ENCODE peak calls at places on chromosome 2, in seven cellular contexts. G is cardiac muscle cell, Z is right cardiac atrium, Q is right lobe of liver, N is right atrium auricular region, J is fibroblast of lung, I is GM23248. E is an unnamed sample. For H3K4me1, the result is how much of the 10 kb centered on the place peaks cover.

GRCh38 chr2:108940156-108940555 is 48.9 kb downstream of the EDAR start:
- DNase-seq in G (no peak), Z (no peak), Q (no peak), N (no peak), J (no peak), I (no peak), E (no peak)

GRCh38 chr2:73117441-73117840 is 4.7 kb upstream of the RAB11FIP5 start:
- DNase-seq in G (no peak), Z (no peak), Q (no peak), N (peak), J (peak), I (peak), E (no peak)

GRCh38 chr2:241617431-241618154 is 19.4 kb downstream of the THAP4 start:
- DNase-seq in G (peak), Z (peak), Q (no peak), N (no peak), J (no peak), I (no peak), E (peak)

GRCh38 chr2:46564350-46564749 is 85.0 kb downstream of the TMEM247 start:
- DNase-seq in G (no peak), Z (no peak), Q (no peak), N (no peak), J (no peak), I (no peak), E (no peak)

GRCh38 chr2:182980115-182980514 is 58.1 kb downstream of the NCKAP1 start:
- DNase-seq in G (peak), Z (no peak), Q (no peak), N (no peak), J (peak), I (peak), E (no peak)

GRCh38 chr2:2127474-2127873 is 203.6 kb downstream of the MYT1L start:
- DNase-seq in G (no peak), Z (no peak), Q (no peak), N (no peak), J (no peak), I (no peak), E (no peak)

GRCh38 chr2:240872317-240873097 is 3.9 kb downstream of the AGXT start:
- DNase-seq in G (no peak), Z (no peak), Q (peak), N (no peak), J (no peak), I (no peak), E (peak)

GRCh38 chr2:177124371-177124770 is 88.2 kb upstream of the HNRNPA3 start:
- DNase-seq in G (no peak), Z (no peak), Q (no peak), N (no peak), J (no peak), I (no peak), E (no peak)

GRCh38 chr2:179745615-179746263 is 115.7 kb downstream of the ZNF385B start:
- DNase-seq in G (no peak), Z (no peak), Q (no peak), N (no peak), J (peak), I (peak), E (no peak)

GRCh38 chr2:169109502-169110409 is 40.4 kb downstream of the DHRS9 start:
- DNase-seq in G (peak), Z (peak), Q (peak), N (peak), J (peak), I (peak), E (peak)

GRCh38 chr2:73239776-73240175 is 5.7 kb downstream of the CCT7 start:
- DNase-seq in G (peak), Z (no peak), Q (no peak), N (no peak), J (peak), I (peak), E (no peak)

GRCh38 chr2:111119004-111119846 is 1.5 kb upstream of the BCL2L11 start:
- DNase-seq in G (no peak), Z (peak), Q (no peak), N (peak), J (peak), I (peak), E (peak)

GRCh38 chr2:148721520-148721931 is 77.0 kb downstream of the EPC2 start:
- DNase-seq in G (peak), Z (no peak), Q (no peak), N (no peak), J (peak), I (peak), E (no peak)

GRCh38 chr2:47653909-47654789 is 128.8 kb upstream of the MSH6 start:
- DNase-seq in G (peak), Z (no peak), Q (no peak), N (no peak), J (peak), I (no peak), E (no peak)

GRCh38 chr2:215421859-215422461 is 13.9 kb downstream of the FN1 start:
- DNase-seq in G (peak), Z (no peak), Q (no peak), N (no peak), J (peak), I (peak), E (no peak)

GRCh38 chr2:185645529-185645928 is 93.1 kb upstream of the FSIP2 start:
- DNase-seq in G (no peak), Z (no peak), Q (no peak), N (no peak), J (no peak), I (no peak), E (no peak)

GRCh38 chr2:238134393-238134785 is 4.1 kb upstream of the KLHL30 start:
- DNase-seq in G (no peak), Z (no peak), Q (no peak), N (no peak), J (no peak), I (no peak), E (peak)

GRCh38 chr2:56191617-56192016 is 7.8 kb downstream of the CCDC85A start:
- DNase-seq in G (peak), Z (no peak), Q (peak), N (no peak), J (no peak), I (peak), E (no peak)

GRCh38 chr2:201908901-201909300 is 102.6 kb downstream of the CDK15 start:
- DNase-seq in G (no peak), Z (no peak), Q (no peak), N (no peak), J (no peak), I (peak), E (no peak)

GRCh38 chr2:27322301-27322765 is 564 bp downstream of the MPV17 start:
- DNase-seq in G (no peak), Z (peak), Q (no peak), N (no peak), J (no peak), I (peak), E (peak)

GRCh38 chr2:525611-526010 is 151.6 kb downstream of the TMEM18 start:
- DNase-seq in G (no peak), Z (no peak), Q (no peak), N (no peak), J (no peak), I (no peak), E (no peak)

GRCh38 chr2:8685697-8686358 is 4.0 kb downstream of the ID2 start:
- DNase-seq in G (peak), Z (peak), Q (peak), N (peak), J (peak), I (peak), E (peak)

GRCh38 chr2:167785606-167786005 is 461.8 kb downstream of the STK39 start:
- DNase-seq in G (no peak), Z (no peak), Q (no peak), N (no peak), J (no peak), I (no peak), E (no peak)

GRCh38 chr2:75602724-75603342 is 42.1 kb upstream of the EVA1A start:
- DNase-seq in G (peak), Z (no peak), Q (no peak), N (no peak), J (peak), I (peak), E (no peak)

GRCh38 chr2:112787294-112787693 is 3.0 kb upstream of the IL1A start:
- DNase-seq in G (peak), Z (no peak), Q (no peak), N (no peak), J (no peak), I (no peak), E (no peak)

GRCh38 chr2:156445311-156446218 is 9.4 kb downstream of the GPD2 start:
- DNase-seq in G (peak), Z (no peak), Q (no peak), N (no peak), J (peak), I (peak), E (no peak)

GRCh38 chr2:29480423-29480822 is 365.2 kb downstream of the CLIP4 start:
- DNase-seq in G (no peak), Z (peak), Q (no peak), N (no peak), J (no peak), I (no peak), E (no peak)

GRCh38 chr2:29479566-29479965 is 364.4 kb downstream of the CLIP4 start:
- DNase-seq in G (no peak), Z (no peak), Q (no peak), N (no peak), J (no peak), I (no peak), E (no peak)

GRCh38 chr2:29481313-29481712 is 366.1 kb downstream of the CLIP4 start:
- DNase-seq in G (no peak), Z (no peak), Q (no peak), N (no peak), J (no peak), I (no peak), E (no peak)

GRCh38 chr2:29477186-29477585 is 362.0 kb downstream of the CLIP4 start:
- DNase-seq in G (no peak), Z (no peak), Q (no peak), N (no peak), J (no peak), I (no peak), E (no peak)

DNA sequence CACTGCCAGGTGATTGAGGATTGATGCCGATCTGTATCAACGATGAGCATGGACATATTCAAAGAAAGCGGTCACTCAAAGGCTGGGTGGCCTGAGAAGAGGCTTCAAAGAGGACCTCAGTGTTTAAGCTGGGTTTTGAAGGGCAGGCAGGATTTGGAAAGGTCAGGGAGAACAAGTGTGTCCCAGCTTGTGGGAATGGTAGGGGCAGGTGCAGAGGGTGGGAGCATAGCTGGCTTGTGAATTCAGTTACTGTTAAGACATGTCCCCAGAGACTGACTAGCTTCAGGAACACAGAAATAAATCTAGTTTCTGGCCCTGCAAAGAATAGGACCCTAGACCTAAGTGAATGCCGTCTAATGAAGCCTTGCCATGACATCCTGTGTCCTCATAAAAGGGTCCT is 363.4 kb downstream of the CLIP4 start:
- DNase-seq in G (no peak), Z (no peak), Q (no peak), N (no peak), J (no peak), I (no peak), E (no peak)
- H3K4me1 ChIP-seq in G (under half), Z (under half), Q (under half), N (under half), J (under half), I (under half), E (under half)

GRCh38 chr2:219177594-219178376 is at the start of gene RETREG2:
- DNase-seq in G (peak), Z (peak), Q (peak), N (peak), J (peak), I (peak), E (peak)
- H3K4me1 ChIP-seq in G (under half), Z (under half), Q (under half), N (under half), J (under half), I (under half), E (under half)

DNA sequence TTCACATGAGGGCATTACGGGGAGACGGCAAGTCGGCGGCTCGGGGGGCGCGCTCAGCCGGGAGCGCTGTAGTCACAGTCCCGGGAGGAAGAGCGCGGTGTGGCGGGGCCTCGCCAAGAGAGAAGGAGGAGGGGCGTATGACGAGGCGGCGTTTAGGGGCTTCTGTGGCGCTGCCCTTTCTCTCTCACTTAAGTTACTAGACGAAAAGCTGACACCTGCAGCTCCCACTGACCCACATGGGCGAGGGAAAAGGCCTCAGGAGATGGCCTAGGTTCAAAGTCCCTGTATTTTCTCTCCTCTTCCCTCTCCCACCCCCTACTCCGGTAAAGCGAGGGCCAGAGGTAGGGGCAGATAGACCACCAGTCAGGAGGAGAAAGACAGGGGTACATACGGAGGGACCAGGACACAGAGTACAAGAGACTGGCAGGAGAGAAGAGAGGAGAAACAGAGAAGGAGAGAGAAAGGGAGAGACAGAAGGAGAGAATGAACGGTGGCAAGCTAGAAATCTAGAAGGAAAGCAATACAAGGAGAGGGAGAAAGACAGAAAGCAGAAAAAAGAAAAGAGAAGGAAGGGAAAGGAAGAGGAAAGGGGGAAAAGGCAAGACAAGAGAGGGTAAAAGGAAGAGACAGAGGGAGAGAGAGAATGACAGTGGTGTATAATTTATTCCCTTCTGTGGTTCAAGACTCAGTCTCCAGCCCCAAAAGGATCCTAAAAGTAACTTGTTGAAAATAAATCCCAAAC is 3.8 kb downstream of the SIX2 start:
- DNase-seq in G (no peak), Z (no peak), Q (no peak), N (no peak), J (no peak), I (no peak), E (no peak)
- H3K4me1 ChIP-seq in G (under half), Z (under half), Q (under half), N (half or more), J (under half), I (under half), E (half or more)

GRCh38 chr2:230322561-230323384 is 4.2 kb upstream of the SP140L start:
- DNase-seq in G (no peak), Z (no peak), Q (no peak), N (no peak), J (no peak), I (no peak), E (peak)
- H3K4me1 ChIP-seq in G (under half), Z (under half), Q (under half), N (under half), J (under half), I (under half), E (under half)

GRCh38 chr2:119414894-119415293 is 16.8 kb upstream of the TMEM37 start:
- DNase-seq in G (no peak), Z (no peak), Q (no peak), N (no peak), J (no peak), I (no peak), E (no peak)
- H3K4me1 ChIP-seq in G (under half), Z (under half), Q (under half), N (under half), J (under half), I (under half), E (under half)

DNA sequence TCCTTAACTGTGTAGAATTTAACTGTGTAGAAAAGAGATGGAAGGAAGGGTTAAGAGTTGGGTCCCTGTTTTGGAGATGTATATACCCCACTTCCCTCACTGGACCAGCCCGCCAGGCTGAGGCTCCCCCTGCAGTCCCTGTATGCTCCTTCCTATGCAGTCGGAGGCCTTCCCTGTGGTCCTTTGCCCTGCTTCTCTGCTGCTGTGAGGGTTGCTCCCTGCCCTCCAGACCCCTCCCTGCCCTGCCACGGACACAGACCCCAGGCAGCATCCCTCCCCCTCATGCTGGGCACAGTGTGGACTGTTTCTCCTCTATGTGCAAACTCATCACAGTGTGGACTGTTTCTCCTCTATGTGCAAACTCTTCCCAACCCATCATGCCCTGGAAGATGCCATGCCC is 88.7 kb downstream of the TGOLN2 start:
- DNase-seq in G (no peak), Z (no peak), Q (no peak), N (no peak), J (no peak), I (no peak), E (peak)
- H3K4me1 ChIP-seq in G (under half), Z (under half), Q (under half), N (under half), J (under half), I (under half), E (under half)

DNA sequence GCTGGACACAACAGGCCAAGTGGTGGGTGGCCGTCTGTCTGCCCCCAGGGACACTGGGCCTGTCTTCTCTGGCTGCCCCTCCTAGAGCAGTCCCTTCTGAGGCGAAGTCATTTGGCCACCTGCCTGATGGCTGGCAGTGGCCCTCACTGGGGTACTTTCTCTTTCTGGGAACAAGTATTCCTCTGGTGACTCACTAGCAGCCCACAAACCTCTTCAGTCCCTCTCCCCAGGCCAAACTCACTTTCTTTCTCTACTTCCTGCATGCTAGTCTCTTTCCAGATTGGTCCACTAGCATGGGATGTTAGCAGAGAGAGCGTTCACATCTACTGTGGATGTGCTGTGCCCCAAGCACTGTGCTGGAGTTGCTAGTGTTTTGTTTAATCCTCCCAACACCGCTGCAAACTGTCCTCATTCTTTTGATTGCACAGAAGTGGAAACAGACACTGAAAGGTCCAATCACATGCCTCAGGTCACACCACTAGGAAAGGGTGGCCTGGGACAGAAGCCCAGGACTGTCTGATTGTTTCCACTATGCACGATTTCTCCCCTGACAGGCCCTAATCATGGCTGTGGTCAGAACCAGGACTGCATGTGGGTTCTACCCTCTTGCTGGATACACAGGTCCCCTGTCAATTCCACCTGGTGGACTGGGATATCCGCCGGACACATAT is 5.2 kb downstream of the DYSF start:
- DNase-seq in G (peak), Z (no peak), Q (peak), N (peak), J (peak), I (peak), E (no peak)
- H3K4me1 ChIP-seq in G (under half), Z (under half), Q (half or more), N (half or more), J (under half), I (under half), E (under half)

GRCh38 chr2:43202289-43202688 is 24.1 kb downstream of the ZFP36L2 start:
- DNase-seq in G (no peak), Z (no peak), Q (no peak), N (no peak), J (no peak), I (no peak), E (no peak)
- H3K4me1 ChIP-seq in G (under half), Z (under half), Q (under half), N (under half), J (under half), I (under half), E (under half)

GRCh38 chr2:234991793-234992192 is 40.0 kb downstream of the SH3BP4 start:
- DNase-seq in G (peak), Z (no peak), Q (no peak), N (no peak), J (no peak), I (peak), E (no peak)
- H3K4me1 ChIP-seq in G (under half), Z (under half), Q (under half), N (half or more), J (under half), I (under half), E (under half)

DNA sequence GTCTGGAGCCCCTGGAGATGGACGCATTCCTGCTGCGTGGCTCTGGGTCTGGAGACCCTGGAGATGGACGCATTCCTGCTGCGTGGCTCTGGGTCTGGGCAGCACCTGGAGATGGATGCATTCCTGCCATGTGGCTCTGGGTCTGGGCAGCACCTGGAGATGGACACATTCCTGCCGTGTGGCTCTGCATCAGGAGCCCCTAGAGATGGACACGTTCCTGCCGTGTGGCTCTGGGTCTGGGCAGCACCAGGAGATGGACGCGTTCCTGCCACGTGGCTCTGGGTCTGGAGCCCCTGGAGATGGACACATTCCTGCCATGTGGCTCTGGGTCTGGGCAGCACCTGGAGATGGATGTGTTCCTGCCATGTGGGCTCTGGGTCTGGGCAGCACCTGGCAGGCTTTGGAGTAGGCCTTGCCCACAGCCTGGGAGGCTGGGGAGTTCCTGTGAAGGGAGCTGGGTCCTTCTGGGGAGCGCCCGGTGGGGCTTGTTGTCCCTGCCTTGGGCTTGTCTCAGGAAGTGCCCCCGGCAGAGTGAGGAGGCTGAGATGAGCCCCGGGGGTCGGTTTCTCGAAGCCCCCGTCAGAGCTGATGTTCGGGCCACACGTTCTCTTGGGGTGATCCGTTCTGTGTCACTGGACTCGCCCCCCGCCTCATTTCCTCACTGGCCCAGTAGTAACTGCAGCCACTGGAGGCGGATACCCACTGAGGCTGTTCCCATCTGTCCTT is 41.0 kb downstream of the SH3BP4 start:
- DNase-seq in G (no peak), Z (no peak), Q (no peak), N (no peak), J (no peak), I (no peak), E (no peak)
- H3K4me1 ChIP-seq in G (half or more), Z (under half), Q (under half), N (half or more), J (under half), I (under half), E (under half)

E was measured in spleen.